ENCODE peak calls at places on chromosomes 1 and 21, in nine cellular contexts. One of them, this sample, is unnamed.

GRCh38 chr1:244197851-244198375 is 146.8 kb downstream of the ZBTB18 start:
- DNase-seq in ELF-1: peak; percentile 83
- DNase-seq in dermis blood vessel endothelial cell: no peak
- DNase-seq in activated naive CD8-positive, alpha-beta T cell treated with anti-CD3 and anti-CD28 coated beads, Interleukin-2, amount 10 ng/mL, durations not matched to agents 7 days and 5 days: no peak
- DNase-seq in lower lobe of right lung: no peak
- DNase-seq in omental fat pad: no peak
- DNase-seq in heart left ventricle: no peak
- DNase-seq in fibroblast of lung: no peak
- DNase-seq in activated CD4-positive, alpha-beta T cell treated with anti-CD3 and anti-CD28 coated beads for 48 hours: no peak
- DNase-seq in this sample: no peak

GRCh38 chr1:58827298-58827697 is 43.5 kb upstream of the JUN start:
- DNase-seq in ELF-1: no peak
- DNase-seq in dermis blood vessel endothelial cell: no peak
- DNase-seq in activated naive CD8-positive, alpha-beta T cell treated with anti-CD3 and anti-CD28 coated beads, Interleukin-2, amount 10 ng/mL, durations not matched to agents 7 days and 5 days: no peak
- DNase-seq in lower lobe of right lung: no peak
- DNase-seq in omental fat pad: no peak
- DNase-seq in heart left ventricle: no peak
- DNase-seq in fibroblast of lung: no peak
- DNase-seq in activated CD4-positive, alpha-beta T cell treated with anti-CD3 and anti-CD28 coated beads for 48 hours: no peak
- DNase-seq in this sample: no peak

GRCh38 chr1:15510611-15511405 is 13.2 kb downstream of the CASP9 start:
- DNase-seq in ELF-1: no peak
- DNase-seq in dermis blood vessel endothelial cell: no peak
- DNase-seq in activated naive CD8-positive, alpha-beta T cell treated with anti-CD3 and anti-CD28 coated beads, Interleukin-2, amount 10 ng/mL, durations not matched to agents 7 days and 5 days: no peak
- DNase-seq in lower lobe of right lung: no peak
- DNase-seq in omental fat pad: no peak
- DNase-seq in heart left ventricle: no peak
- DNase-seq in fibroblast of lung: no peak
- DNase-seq in activated CD4-positive, alpha-beta T cell treated with anti-CD3 and anti-CD28 coated beads for 48 hours: no peak
- DNase-seq in this sample: no peak

GRCh38 chr21:26962516-26963305 is 4.2 kb downstream of the ADAMTS5 start:
- DNase-seq in ELF-1: no peak
- DNase-seq in dermis blood vessel endothelial cell: no peak
- DNase-seq in activated naive CD8-positive, alpha-beta T cell treated with anti-CD3 and anti-CD28 coated beads, Interleukin-2, amount 10 ng/mL, durations not matched to agents 7 days and 5 days: no peak
- DNase-seq in lower lobe of right lung: no peak
- DNase-seq in omental fat pad: no peak
- DNase-seq in heart left ventricle: no peak
- DNase-seq in fibroblast of lung: peak; percentile 42
- DNase-seq in activated CD4-positive, alpha-beta T cell treated with anti-CD3 and anti-CD28 coated beads for 48 hours: no peak
- DNase-seq in this sample: no peak

GRCh38 chr1:171218661-171219060 is 29.6 kb upstream of the FMO1 start:
- DNase-seq in ELF-1: peak; percentile 26
- DNase-seq in dermis blood vessel endothelial cell: no peak
- DNase-seq in activated naive CD8-positive, alpha-beta T cell treated with anti-CD3 and anti-CD28 coated beads, Interleukin-2, amount 10 ng/mL, durations not matched to agents 7 days and 5 days: no peak
- DNase-seq in lower lobe of right lung: no peak
- DNase-seq in omental fat pad: no peak
- DNase-seq in heart left ventricle: no peak
- DNase-seq in fibroblast of lung: no peak
- DNase-seq in activated CD4-positive, alpha-beta T cell treated with anti-CD3 and anti-CD28 coated beads for 48 hours: no peak
- DNase-seq in this sample: peak; percentile 16

GRCh38 chr1:113369715-113370114 is 20.6 kb upstream of the MAGI3 start:
- DNase-seq in ELF-1: no peak
- DNase-seq in dermis blood vessel endothelial cell: no peak
- DNase-seq in activated naive CD8-positive, alpha-beta T cell treated with anti-CD3 and anti-CD28 coated beads, Interleukin-2, amount 10 ng/mL, durations not matched to agents 7 days and 5 days: no peak
- DNase-seq in lower lobe of right lung: no peak
- DNase-seq in omental fat pad: no peak
- DNase-seq in heart left ventricle: no peak
- DNase-seq in fibroblast of lung: no peak
- DNase-seq in activated CD4-positive, alpha-beta T cell treated with anti-CD3 and anti-CD28 coated beads for 48 hours: no peak
- DNase-seq in this sample: no peak

GRCh38 chr1:248696261-248696660 is 6.3 kb downstream of the OR14I1 start:
- DNase-seq in ELF-1: no peak
- DNase-seq in dermis blood vessel endothelial cell: no peak
- DNase-seq in activated naive CD8-positive, alpha-beta T cell treated with anti-CD3 and anti-CD28 coated beads, Interleukin-2, amount 10 ng/mL, durations not matched to agents 7 days and 5 days: no peak
- DNase-seq in lower lobe of right lung: no peak
- DNase-seq in omental fat pad: no peak
- DNase-seq in heart left ventricle: no peak
- DNase-seq in fibroblast of lung: no peak
- DNase-seq in activated CD4-positive, alpha-beta T cell treated with anti-CD3 and anti-CD28 coated beads for 48 hours: no peak
- DNase-seq in this sample: peak; percentile 6

GRCh38 chr1:54498383-54499096 is 49.5 kb upstream of the ACOT11 start:
- DNase-seq in ELF-1: no peak
- DNase-seq in dermis blood vessel endothelial cell: no peak
- DNase-seq in activated naive CD8-positive, alpha-beta T cell treated with anti-CD3 and anti-CD28 coated beads, Interleukin-2, amount 10 ng/mL, durations not matched to agents 7 days and 5 days: no peak
- DNase-seq in lower lobe of right lung: no peak
- DNase-seq in omental fat pad: no peak
- DNase-seq in heart left ventricle: no peak
- DNase-seq in fibroblast of lung: no peak
- DNase-seq in activated CD4-positive, alpha-beta T cell treated with anti-CD3 and anti-CD28 coated beads for 48 hours: no peak
- DNase-seq in this sample: no peak

GRCh38 chr1:42380617-42381423 is at the start of gene RIMKLA:
- DNase-seq in ELF-1: peak; percentile 47
- DNase-seq in dermis blood vessel endothelial cell: peak; percentile 53
- DNase-seq in activated naive CD8-positive, alpha-beta T cell treated with anti-CD3 and anti-CD28 coated beads, Interleukin-2, amount 10 ng/mL, durations not matched to agents 7 days and 5 days: peak; percentile 67
- DNase-seq in lower lobe of right lung: peak; percentile 69
- DNase-seq in omental fat pad: no peak
- DNase-seq in heart left ventricle: peak; percentile 69
- DNase-seq in fibroblast of lung: peak; percentile 6
- DNase-seq in activated CD4-positive, alpha-beta T cell treated with anti-CD3 and anti-CD28 coated beads for 48 hours: peak; percentile 57
- DNase-seq in this sample: peak; percentile 36

GRCh38 chr21:28633803-28634572 is 358.7 kb downstream of the LTN1 start:
- DNase-seq in ELF-1: no peak
- DNase-seq in dermis blood vessel endothelial cell: peak; percentile 94
- DNase-seq in activated naive CD8-positive, alpha-beta T cell treated with anti-CD3 and anti-CD28 coated beads, Interleukin-2, amount 10 ng/mL, durations not matched to agents 7 days and 5 days: no peak
- DNase-seq in lower lobe of right lung: no peak
- DNase-seq in omental fat pad: no peak
- DNase-seq in heart left ventricle: peak; percentile 63
- DNase-seq in fibroblast of lung: peak; percentile 75
- DNase-seq in activated CD4-positive, alpha-beta T cell treated with anti-CD3 and anti-CD28 coated beads for 48 hours: peak; percentile 36
- DNase-seq in this sample: peak; percentile 91

GRCh38 chr1:155086182-155086741 is 7.6 kb downstream of the EFNA3 start:
- DNase-seq in ELF-1: peak; percentile 96
- DNase-seq in dermis blood vessel endothelial cell: peak; percentile 77
- DNase-seq in activated naive CD8-positive, alpha-beta T cell treated with anti-CD3 and anti-CD28 coated beads, Interleukin-2, amount 10 ng/mL, durations not matched to agents 7 days and 5 days: peak; percentile 91
- DNase-seq in lower lobe of right lung: peak; percentile 81
- DNase-seq in omental fat pad: peak; percentile 75
- DNase-seq in heart left ventricle: peak; percentile 62
- DNase-seq in fibroblast of lung: peak; percentile 38
- DNase-seq in activated CD4-positive, alpha-beta T cell treated with anti-CD3 and anti-CD28 coated beads for 48 hours: peak; percentile 90
- DNase-seq in this sample: peak; percentile 56

GRCh38 chr1:81731989-81732388 is 68.7 kb upstream of the ADGRL2 start:
- DNase-seq in ELF-1: no peak
- DNase-seq in dermis blood vessel endothelial cell: peak; percentile 81
- DNase-seq in activated naive CD8-positive, alpha-beta T cell treated with anti-CD3 and anti-CD28 coated beads, Interleukin-2, amount 10 ng/mL, durations not matched to agents 7 days and 5 days: no peak
- DNase-seq in lower lobe of right lung: no peak
- DNase-seq in omental fat pad: no peak
- DNase-seq in heart left ventricle: no peak
- DNase-seq in fibroblast of lung: no peak
- DNase-seq in activated CD4-positive, alpha-beta T cell treated with anti-CD3 and anti-CD28 coated beads for 48 hours: no peak
- DNase-seq in this sample: peak; percentile 1

GRCh38 chr1:227265891-227266290 is 52.4 kb downstream of the CDC42BPA start:
- DNase-seq in ELF-1: no peak
- DNase-seq in dermis blood vessel endothelial cell: no peak
- DNase-seq in activated naive CD8-positive, alpha-beta T cell treated with anti-CD3 and anti-CD28 coated beads, Interleukin-2, amount 10 ng/mL, durations not matched to agents 7 days and 5 days: no peak
- DNase-seq in lower lobe of right lung: no peak
- DNase-seq in omental fat pad: no peak
- DNase-seq in heart left ventricle: no peak
- DNase-seq in fibroblast of lung: no peak
- DNase-seq in activated CD4-positive, alpha-beta T cell treated with anti-CD3 and anti-CD28 coated beads for 48 hours: no peak
- DNase-seq in this sample: no peak

GRCh38 chr1:195325181-195325580 is 1283.1 kb downstream of the KCNT2 start:
- DNase-seq in ELF-1: no peak
- DNase-seq in dermis blood vessel endothelial cell: no peak
- DNase-seq in activated naive CD8-positive, alpha-beta T cell treated with anti-CD3 and anti-CD28 coated beads, Interleukin-2, amount 10 ng/mL, durations not matched to agents 7 days and 5 days: no peak
- DNase-seq in lower lobe of right lung: peak; percentile 22
- DNase-seq in omental fat pad: no peak
- DNase-seq in heart left ventricle: no peak
- DNase-seq in fibroblast of lung: no peak
- DNase-seq in activated CD4-positive, alpha-beta T cell treated with anti-CD3 and anti-CD28 coated beads for 48 hours: no peak
- DNase-seq in this sample: no peak

GRCh38 chr1:31762726-31763670 is 1.1 kb downstream of the ADGRB2 start:
- DNase-seq in ELF-1: peak; percentile 76
- DNase-seq in dermis blood vessel endothelial cell: peak; percentile 66
- DNase-seq in activated naive CD8-positive, alpha-beta T cell treated with anti-CD3 and anti-CD28 coated beads, Interleukin-2, amount 10 ng/mL, durations not matched to agents 7 days and 5 days: peak; percentile 76
- DNase-seq in lower lobe of right lung: peak; percentile 72
- DNase-seq in omental fat pad: no peak
- DNase-seq in heart left ventricle: peak; percentile 77
- DNase-seq in fibroblast of lung: peak; percentile 37
- DNase-seq in activated CD4-positive, alpha-beta T cell treated with anti-CD3 and anti-CD28 coated beads for 48 hours: peak; percentile 78
- DNase-seq in this sample: peak; percentile 73

GRCh38 chr1:94017155-94017829 is 103.7 kb downstream of the ABCA4 start:
- DNase-seq in ELF-1: no peak
- DNase-seq in dermis blood vessel endothelial cell: no peak
- DNase-seq in activated naive CD8-positive, alpha-beta T cell treated with anti-CD3 and anti-CD28 coated beads, Interleukin-2, amount 10 ng/mL, durations not matched to agents 7 days and 5 days: no peak
- DNase-seq in lower lobe of right lung: no peak
- DNase-seq in omental fat pad: no peak
- DNase-seq in heart left ventricle: no peak
- DNase-seq in fibroblast of lung: no peak
- DNase-seq in activated CD4-positive, alpha-beta T cell treated with anti-CD3 and anti-CD28 coated beads for 48 hours: peak; percentile 6
- DNase-seq in this sample: no peak

GRCh38 chr1:78833491-78833890 is 173.0 kb downstream of the ADGRL4 start:
- DNase-seq in ELF-1: no peak
- DNase-seq in dermis blood vessel endothelial cell: peak; percentile 80
- DNase-seq in activated naive CD8-positive, alpha-beta T cell treated with anti-CD3 and anti-CD28 coated beads, Interleukin-2, amount 10 ng/mL, durations not matched to agents 7 days and 5 days: no peak
- DNase-seq in lower lobe of right lung: no peak
- DNase-seq in omental fat pad: no peak
- DNase-seq in heart left ventricle: no peak
- DNase-seq in fibroblast of lung: peak; percentile 85
- DNase-seq in activated CD4-positive, alpha-beta T cell treated with anti-CD3 and anti-CD28 coated beads for 48 hours: no peak
- DNase-seq in this sample: peak; percentile 86

GRCh38 chr1:230681599-230681998 is 32.3 kb downstream of the AGT start:
- DNase-seq in ELF-1: no peak
- DNase-seq in dermis blood vessel endothelial cell: peak; percentile 50
- DNase-seq in activated naive CD8-positive, alpha-beta T cell treated with anti-CD3 and anti-CD28 coated beads, Interleukin-2, amount 10 ng/mL, durations not matched to agents 7 days and 5 days: no peak
- DNase-seq in lower lobe of right lung: no peak
- DNase-seq in omental fat pad: no peak
- DNase-seq in heart left ventricle: no peak
- DNase-seq in fibroblast of lung: peak; percentile 84
- DNase-seq in activated CD4-positive, alpha-beta T cell treated with anti-CD3 and anti-CD28 coated beads for 48 hours: peak; percentile 19
- DNase-seq in this sample: peak; percentile 66

GRCh38 chr1:53669511-53670191 is 69.3 kb downstream of the GLIS1 start:
- DNase-seq in ELF-1: no peak
- DNase-seq in dermis blood vessel endothelial cell: no peak
- DNase-seq in activated naive CD8-positive, alpha-beta T cell treated with anti-CD3 and anti-CD28 coated beads, Interleukin-2, amount 10 ng/mL, durations not matched to agents 7 days and 5 days: no peak
- DNase-seq in lower lobe of right lung: no peak
- DNase-seq in omental fat pad: no peak
- DNase-seq in heart left ventricle: no peak
- DNase-seq in fibroblast of lung: no peak
- DNase-seq in activated CD4-positive, alpha-beta T cell treated with anti-CD3 and anti-CD28 coated beads for 48 hours: no peak
- DNase-seq in this sample: no peak

This sample was measured in EL.